ENCODE peak calls at places on chromosome 4, in four cellular contexts. One of them, this sample, is unnamed.

GRCh38 chr4:2335729-2336101 is 73.8 kb upstream of the MXD4 start:
- DNase-seq in RWPE1: no peak
- DNase-seq in Panc1: no peak
- DNase-seq in stimulated activated CD4-positive, alpha-beta T cell treated with anti-CD3 and anti-CD28 coated beads, Interleukin-2, amount 100 ng/mL, for 48 hours: no peak
- DNase-seq in this sample: no peak

GRCh38 chr4:102862016-102862415 is 6.8 kb upstream of the CISD2 start:
- DNase-seq in RWPE1: no peak
- DNase-seq in Panc1: no peak
- DNase-seq in stimulated activated CD4-positive, alpha-beta T cell treated with anti-CD3 and anti-CD28 coated beads, Interleukin-2, amount 100 ng/mL, for 48 hours: no peak
- DNase-seq in this sample: no peak

GRCh38 chr4:34250562-34250961 is 1993.8 kb downstream of the ARAP2 start:
- DNase-seq in RWPE1: no peak
- DNase-seq in Panc1: no peak
- DNase-seq in stimulated activated CD4-positive, alpha-beta T cell treated with anti-CD3 and anti-CD28 coated beads, Interleukin-2, amount 100 ng/mL, for 48 hours: no peak
- DNase-seq in this sample: no peak

GRCh38 chr4:110008540-110008939 is 95.9 kb downstream of the EGF start:
- DNase-seq in RWPE1: no peak
- DNase-seq in Panc1: no peak
- DNase-seq in stimulated activated CD4-positive, alpha-beta T cell treated with anti-CD3 and anti-CD28 coated beads, Interleukin-2, amount 100 ng/mL, for 48 hours: no peak
- DNase-seq in this sample: no peak

GRCh38 chr4:24382381-24382780 is 202.0 kb downstream of the DHX15 start:
- DNase-seq in RWPE1: peak
- DNase-seq in Panc1: no peak
- DNase-seq in stimulated activated CD4-positive, alpha-beta T cell treated with anti-CD3 and anti-CD28 coated beads, Interleukin-2, amount 100 ng/mL, for 48 hours: no peak
- DNase-seq in this sample: no peak

GRCh38 chr4:187393546-187394344 is 601.8 kb upstream of the ZFP42 start:
- DNase-seq in RWPE1: no peak
- DNase-seq in Panc1: no peak
- DNase-seq in stimulated activated CD4-positive, alpha-beta T cell treated with anti-CD3 and anti-CD28 coated beads, Interleukin-2, amount 100 ng/mL, for 48 hours: no peak
- DNase-seq in this sample: no peak

GRCh38 chr4:176735300-176735699 is 57.4 kb downstream of the VEGFC start:
- DNase-seq in RWPE1: no peak
- DNase-seq in Panc1: no peak
- DNase-seq in stimulated activated CD4-positive, alpha-beta T cell treated with anti-CD3 and anti-CD28 coated beads, Interleukin-2, amount 100 ng/mL, for 48 hours: no peak
- DNase-seq in this sample: no peak

GRCh38 chr4:123936615-123937014 is 540.0 kb downstream of the SPRY1 start:
- DNase-seq in RWPE1: no peak
- DNase-seq in Panc1: no peak
- DNase-seq in stimulated activated CD4-positive, alpha-beta T cell treated with anti-CD3 and anti-CD28 coated beads, Interleukin-2, amount 100 ng/mL, for 48 hours: no peak
- DNase-seq in this sample: no peak

GRCh38 chr4:30801876-30802275 is 81.7 kb downstream of the PCDH7 start:
- DNase-seq in RWPE1: no peak
- DNase-seq in Panc1: no peak
- DNase-seq in stimulated activated CD4-positive, alpha-beta T cell treated with anti-CD3 and anti-CD28 coated beads, Interleukin-2, amount 100 ng/mL, for 48 hours: no peak
- DNase-seq in this sample: no peak

GRCh38 chr4:3765271-3766206 is 646 bp upstream of the ADRA2C start:
- DNase-seq in RWPE1: peak
- DNase-seq in Panc1: no peak
- DNase-seq in stimulated activated CD4-positive, alpha-beta T cell treated with anti-CD3 and anti-CD28 coated beads, Interleukin-2, amount 100 ng/mL, for 48 hours: no peak
- DNase-seq in this sample: no peak

GRCh38 chr4:67087897-67088296 is 457.4 kb downstream of the CENPC start:
- DNase-seq in RWPE1: peak
- DNase-seq in Panc1: peak
- DNase-seq in stimulated activated CD4-positive, alpha-beta T cell treated with anti-CD3 and anti-CD28 coated beads, Interleukin-2, amount 100 ng/mL, for 48 hours: peak
- DNase-seq in this sample: peak

GRCh38 chr4:185534850-185535761 is at the start of gene PDLIM3:
- DNase-seq in RWPE1: peak
- DNase-seq in Panc1: no peak
- DNase-seq in stimulated activated CD4-positive, alpha-beta T cell treated with anti-CD3 and anti-CD28 coated beads, Interleukin-2, amount 100 ng/mL, for 48 hours: no peak
- DNase-seq in this sample: peak